ENCODE peak calls at places on chromosomes 11 and 22, in seven cellular contexts. N is NCI-H2081, O is pancreas, M is lower lobe of right lung, R is small intestine, T is amygdala, F is iris pigment epithelial cell. I is an unnamed sample.

GRCh38 chr22:36413022-36413770 is 25.4 kb upstream of the MYH9 start:
- DNase-seq in M (no peak), N (no peak), O (no peak), T (no peak), R (peak), F (no peak), I (no peak)

GRCh38 chr22:41672780-41673509 is 15.7 kb downstream of the SNU13 start:
- DNase-seq in T (no peak), N (no peak), R (no peak), O (no peak), F (no peak), M (no peak), I (no peak)

GRCh38 chr11:70027451-70027850 is 50.7 kb upstream of the ANO1 start:
- DNase-seq in T (no peak), M (no peak), N (no peak), F (no peak), O (no peak), R (no peak), I (no peak)

GRCh38 chr22:31119026-31119717 is 3.6 kb upstream of the INPP5J start:
- DNase-seq in N (no peak), O (no peak), T (no peak), F (no peak), R (no peak), M (no peak), I (no peak)

GRCh38 chr11:64619811-64620285 is 28.8 kb downstream of the SLC22A12 start:
- DNase-seq in R (peak), O (peak), T (no peak), N (no peak), F (peak), M (no peak), I (no peak)

GRCh38 chr11:134385774-134386565 is 26.1 kb downstream of the B3GAT1 start:
- DNase-seq in M (no peak), F (no peak), O (no peak), R (no peak), N (peak), T (no peak), I (no peak)

GRCh38 chr11:62556872-62557631 is 10.4 kb upstream of the AHNAK start:
- DNase-seq in R (peak), T (no peak), N (no peak), M (no peak), F (no peak), O (peak), I (peak)

GRCh38 chr22:43206515-43207161 is 19.7 kb upstream of the TTLL12 start:
- DNase-seq in R (no peak), O (no peak), F (no peak), M (peak), N (no peak), T (no peak), I (peak)

GRCh38 chr22:20957118-20957690 is 9.9 kb upstream of the AIFM3 start:
- DNase-seq in O (no peak), M (peak), R (peak), F (peak), T (no peak), N (no peak), I (no peak)

GRCh38 chr11:38791346-38791961 is 2193.4 kb upstream of the RAG2 start:
- DNase-seq in F (peak), N (peak), R (peak), O (peak), T (no peak), M (no peak), I (no peak)

GRCh38 chr11:44934735-44935250 is 15.9 kb downstream of the TP53I11 start:
- DNase-seq in N (no peak), R (no peak), M (no peak), O (no peak), T (no peak), F (no peak), I (no peak)

GRCh38 chr22:36323182-36323854 is 64.4 kb downstream of the MYH9 start:
- DNase-seq in R (peak), M (peak), T (peak), N (no peak), O (no peak), F (peak), I (peak)

GRCh38 chr11:57203359-57203758 is 21.6 kb downstream of the LRRC55 start:
- DNase-seq in R (peak), T (no peak), O (peak), F (no peak), M (no peak), N (no peak), I (no peak)

GRCh38 chr11:35650467-35650866 is 12.1 kb upstream of the TRIM44 start:
- DNase-seq in O (no peak), N (no peak), T (no peak), R (no peak), F (no peak), M (no peak), I (no peak)

GRCh38 chr11:28833670-28834069 is 725.5 kb downstream of the METTL15 start:
- DNase-seq in M (no peak), N (no peak), T (no peak), R (no peak), F (peak), O (no peak), I (no peak)

GRCh38 chr11:122102426-122102825 is 13.6 kb downstream of the BLID start:
- DNase-seq in F (no peak), N (no peak), M (no peak), R (no peak), T (no peak), O (no peak), I (no peak)

I was measured in left lung.